ENCODE peak calls at places on chromosomes 2 and 18, in nine cellular contexts. L, T, V, G, J, K, Y, F and W are unnamed samples.

GRCh38 chr2:216694201-216694825 is 1.0 kb downstream of the IGFBP5 start:
- DNase-seq in L (peak; percentile 58), T (no peak), V (peak; percentile 42), G (peak; percentile 64), J (peak; percentile 82), K (no peak), Y (peak; percentile 57), F (peak; percentile 66), W (no peak)

GRCh38 chr18:35389095-35389618 is 12.0 kb upstream of the ZNF396 start:
- DNase-seq in L (no peak), T (no peak), V (peak; percentile 83), G (no peak), J (no peak), K (peak; percentile 68), Y (no peak), F (no peak), W (no peak)

GRCh38 chr2:200399046-200399445 is 92.6 kb downstream of the SPATS2L start:
- DNase-seq in L (no peak), T (no peak), V (peak; percentile 28), G (no peak), J (no peak), K (peak; percentile 84), Y (no peak), F (no peak), W (no peak)

GRCh38 chr2:28101892-28102291 is 211.4 kb downstream of the BABAM2 start:
- DNase-seq in L (no peak), T (no peak), V (peak; percentile 38), G (no peak), J (no peak), K (no peak), Y (no peak), F (no peak), W (no peak)

GRCh38 chr2:126623000-126623399 is 33.0 kb upstream of the GYPC start:
- DNase-seq in L (no peak), T (no peak), V (no peak), G (no peak), J (no peak), K (no peak), Y (no peak), F (no peak), W (no peak)

GRCh38 chr2:24489942-24490673 is 946 bp upstream of the NCOA1 start:
- DNase-seq in L (no peak), T (no peak), V (peak; percentile 50), G (no peak), J (no peak), K (peak; percentile 46), Y (no peak), F (no peak), W (no peak)

GRCh38 chr18:39271654-39272053 is 1706.1 kb upstream of the CELF4 start:
- DNase-seq in L (no peak), T (no peak), V (no peak), G (no peak), J (no peak), K (no peak), Y (no peak), F (no peak), W (no peak)

GRCh38 chr2:122117371-122117770 is 361.9 kb downstream of the TSN start:
- DNase-seq in L (no peak), T (no peak), V (no peak), G (no peak), J (no peak), K (no peak), Y (no peak), F (no peak), W (no peak)

GRCh38 chr2:27123302-27124150 is at the start of gene ABHD1:
- DNase-seq in L (peak; percentile 58), T (no peak), V (peak; percentile 22), G (peak; percentile 69), J (peak; percentile 85), K (no peak), Y (peak; percentile 82), F (peak; percentile 80), W (no peak)

GRCh38 chr2:152513681-152514080 is 178.7 kb downstream of the FMNL2 start:
- DNase-seq in L (no peak), T (no peak), V (peak; percentile 24), G (no peak), J (no peak), K (peak; percentile 56), Y (no peak), F (no peak), W (no peak)

GRCh38 chr18:75209129-75209951 is at the start of gene PTGR3:
- DNase-seq in L (peak; percentile 86), T (peak; percentile 70), V (peak; percentile 86), G (peak; percentile 78), J (peak; percentile 93), K (peak; percentile 73), Y (peak; percentile 86), F (peak; percentile 89), W (no peak)

GRCh38 chr2:150485871-150486538 is 1.5 kb downstream of the RND3 start:
- DNase-seq in L (peak; percentile 64), T (peak; percentile 71), V (peak; percentile 89), G (peak; percentile 80), J (peak; percentile 87), K (peak; percentile 75), Y (no peak), F (peak; percentile 81), W (no peak)

GRCh38 chr2:150485114-150485870 is 2.2 kb downstream of the RND3 start:
- DNase-seq in L (peak; percentile 53), T (peak; percentile 88), V (peak; percentile 80), G (peak; percentile 89), J (peak; percentile 87), K (peak; percentile 53), Y (no peak), F (peak; percentile 77), W (no peak)

GRCh38 chr2:150483532-150483931 is 3.9 kb downstream of the RND3 start:
- DNase-seq in L (no peak), T (no peak), V (no peak), G (no peak), J (no peak), K (no peak), Y (no peak), F (no peak), W (no peak)

GRCh38 chr2:150484006-150484405 is 3.5 kb downstream of the RND3 start:
- DNase-seq in L (no peak), T (no peak), V (no peak), G (no peak), J (no peak), K (no peak), Y (no peak), F (no peak), W (no peak)

DNA sequence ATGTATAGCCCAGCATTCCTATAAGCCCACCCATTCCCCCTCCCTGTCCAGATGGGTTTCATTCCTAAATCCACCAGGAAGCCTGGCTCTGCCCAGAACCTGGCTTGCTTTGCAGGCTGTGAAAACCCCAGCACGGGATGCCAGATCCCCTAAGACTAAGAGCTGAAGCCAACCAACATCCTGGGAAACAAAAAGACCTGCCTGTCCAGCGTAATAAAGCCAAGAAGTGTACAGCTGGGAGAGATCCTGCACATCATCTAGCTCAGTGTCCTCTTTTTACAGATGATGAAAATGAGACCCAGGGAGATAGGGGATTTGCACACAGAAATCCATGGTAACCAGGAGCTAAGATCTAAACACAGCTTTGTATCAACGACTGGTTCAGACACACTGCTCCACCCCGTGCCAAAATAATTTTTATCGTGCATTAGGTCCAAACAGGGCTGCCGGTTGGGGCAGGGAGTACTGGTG is 3.0 kb downstream of the RND3 start:
- DNase-seq in L (no peak), T (no peak), V (peak; percentile 49), G (no peak), J (peak; percentile 34), K (peak; percentile 42), Y (no peak), F (no peak), W (no peak)
- H3K27me3 ChIP-seq in L (no peaks in the 10 kb centered on the region), T (no peaks in the 10 kb centered on the region), V (no peaks in the 10 kb centered on the region), G (peaks cover 25% of the 10 kb centered on the region), J (no peaks in the 10 kb centered on the region), K (no peaks in the 10 kb centered on the region), Y (no peaks in the 10 kb centered on the region), F (no peaks in the 10 kb centered on the region), W (no peaks in the 10 kb centered on the region)

DNA sequence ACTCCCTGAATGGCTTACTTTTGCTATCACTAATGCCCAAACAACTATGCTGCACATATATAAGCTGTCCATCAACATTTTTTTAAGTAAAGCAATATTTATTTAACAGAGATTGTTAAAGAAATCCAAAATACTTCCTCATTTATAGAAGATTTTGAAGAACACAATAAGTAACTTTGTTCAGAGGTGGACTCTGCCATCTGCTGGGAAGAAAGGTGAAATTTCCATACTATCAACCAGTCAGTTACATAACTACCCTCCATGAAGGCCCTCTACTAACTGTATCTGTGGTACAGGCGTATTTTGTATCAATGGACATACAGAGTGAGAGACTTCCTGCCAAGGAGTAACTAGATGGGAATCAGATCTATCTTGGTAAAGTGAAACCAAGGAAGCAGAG is 106.0 kb downstream of the DTNB start:
- DNase-seq in L (no peak), T (no peak), V (peak; percentile 67), G (no peak), J (no peak), K (peak; percentile 65), Y (no peak), F (no peak), W (no peak)
- TF ChIP-seq CTCF in L (peak; percentile 16), T (peak; percentile 22), V (peak; percentile 44), G (peak; percentile 49), J (peak; percentile 44), K (peak; percentile 70), Y (no peak), F (peak; percentile 53), W (peak; percentile 60)

DNA sequence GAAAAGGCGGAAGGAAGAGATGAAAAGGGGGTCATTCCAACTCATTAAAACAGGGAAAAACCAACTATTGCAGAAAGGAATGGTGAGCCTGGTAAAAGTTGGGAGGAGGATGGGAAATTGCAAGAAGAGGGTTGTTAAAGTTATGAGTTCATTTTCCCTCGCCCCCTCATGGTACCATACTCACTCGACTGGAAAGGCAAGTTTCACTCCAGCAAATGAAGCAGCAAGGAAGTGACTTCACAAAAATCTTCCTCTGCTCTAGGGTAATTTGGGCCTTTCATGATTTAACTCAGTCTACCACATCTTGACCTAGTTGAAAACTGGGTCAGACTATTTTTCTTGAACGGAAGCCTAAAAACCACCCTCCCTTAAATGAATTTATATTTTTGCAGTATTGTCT is 22.8 kb upstream of the DAW1 start:
- DNase-seq in L (no peak), T (peak; percentile 51), V (no peak), G (no peak), J (no peak), K (no peak), Y (no peak), F (no peak), W (no peak)
- H3K27ac ChIP-seq in L (no peak overlapping the region), T (peak overlapping the region; percentile 57), V (no peak overlapping the region), G (peak overlapping the region; percentile 51), J (no peak overlapping the region), K (no peak overlapping the region), Y (no peak overlapping the region), F (no peak overlapping the region), W (no peak overlapping the region)

DNA sequence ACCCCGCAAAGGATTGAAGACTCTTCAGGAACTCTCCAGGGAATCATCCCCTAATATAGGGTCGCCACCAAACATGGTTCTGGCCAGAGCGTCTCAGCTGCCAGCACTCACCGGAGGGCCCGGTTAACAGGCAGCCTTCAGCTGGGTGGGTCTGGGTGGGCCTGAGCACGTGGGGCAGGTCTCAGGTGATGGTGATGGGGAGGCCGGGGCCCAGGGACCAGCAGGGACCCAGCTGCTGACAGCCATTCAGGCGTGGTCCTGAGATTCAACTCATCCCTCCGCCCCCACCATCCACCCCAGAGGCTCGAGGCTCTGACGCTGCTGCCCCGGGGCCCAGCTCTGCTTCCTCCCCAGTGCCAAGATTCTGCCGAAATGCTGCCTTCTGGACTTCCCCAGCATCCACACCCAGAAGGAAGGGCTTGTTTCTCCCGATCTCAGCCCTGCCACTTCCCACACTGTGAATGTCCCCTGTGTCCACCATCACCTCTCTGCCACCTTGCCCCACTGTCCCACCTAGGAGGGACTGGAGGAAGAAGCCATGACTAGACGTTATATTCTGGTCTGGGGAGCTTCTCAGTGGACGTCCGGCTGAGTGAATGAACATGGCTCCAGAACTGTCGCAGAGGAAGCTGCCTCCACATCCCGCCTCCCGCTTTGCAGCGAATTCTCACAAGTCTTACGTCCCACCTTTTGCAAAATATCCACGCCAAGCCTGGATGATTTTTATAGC is 294.2 kb upstream of the SALL3 start:
- DNase-seq in L (no peak), T (no peak), V (no peak), G (peak; percentile 8), J (no peak), K (no peak), Y (no peak), F (no peak), W (no peak)
- H3K27me3 ChIP-seq in L (no peaks in the 10 kb centered on the region), T (peaks cover 19% of the 10 kb centered on the region), V (no peaks in the 10 kb centered on the region), G (peaks cover 41% of the 10 kb centered on the region), J (no peaks in the 10 kb centered on the region), K (no peaks in the 10 kb centered on the region), Y (no peaks in the 10 kb centered on the region), F (peaks cover 58% of the 10 kb centered on the region), W (no peaks in the 10 kb centered on the region)